ENCODE peak calls at places on chromosomes 11 and 22, in six cellular contexts. X is Calu3, T is adrenal gland, F is AG09319, W is fibroblast of lung, V is bronchial epithelial cell. C is an unnamed sample.

GRCh38 chr22:44519895-44520294 is 21.9 kb upstream of the RTL6 start:
- DNase-seq in X (no peak), T (no peak), F (no peak), W (no peak), V (no peak), C (no peak)

GRCh38 chr22:45308624-45309421 is 911 bp upstream of the FAM118A start:
- DNase-seq in X (no peak), T (no peak), F (no peak), W (no peak), V (no peak), C (no peak)

GRCh38 chr11:1844221-1845094 is 5.7 kb downstream of the TNNI2 start:
- DNase-seq in X (no peak), T (peak; percentile 96), F (no peak), W (peak; percentile 24), V (no peak), C (no peak)

GRCh38 chr11:64415996-64416728 is 57.2 kb downstream of the RPS6KA4 start:
- DNase-seq in X (no peak), T (no peak), F (no peak), W (no peak), V (no peak), C (no peak)

GRCh38 chr11:25602149-25602548 is 729.8 kb upstream of the ANO3 start:
- DNase-seq in X (no peak), T (no peak), F (no peak), W (no peak), V (no peak), C (no peak)

GRCh38 chr11:65883058-65883761 is 3.6 kb downstream of the CTSW start:
- DNase-seq in X (no peak), T (no peak), F (no peak), W (no peak), V (no peak), C (no peak)

GRCh38 chr11:91859666-91860065 is 365.0 kb upstream of the FAT3 start:
- DNase-seq in X (no peak), T (no peak), F (no peak), W (no peak), V (peak; percentile 43), C (no peak)

GRCh38 chr11:26599421-26599820 is 27.4 kb upstream of the MUC15 start:
- DNase-seq in X (no peak), T (no peak), F (no peak), W (peak; percentile 89), V (peak; percentile 74), C (no peak)

GRCh38 chr22:40618400-40618799 is 18.1 kb downstream of the MRTFA start:
- DNase-seq in X (no peak), T (no peak), F (no peak), W (no peak), V (no peak), C (no peak)

GRCh38 chr11:32043737-32044515 is 46.9 kb upstream of the RCN1 start:
- DNase-seq in X (no peak), T (no peak), F (no peak), W (no peak), V (no peak), C (no peak)

GRCh38 chr11:3841426-3842304 is 906 bp upstream of the RHOG start:
- DNase-seq in X (peak; percentile 92), T (peak; percentile 86), F (peak; percentile 49), W (peak; percentile 88), V (peak; percentile 67), C (peak; percentile 87)

GRCh38 chr11:55634813-55635212 is at the start of gene OR4P4:
- DNase-seq in X (no peak), T (no peak), F (no peak), W (no peak), V (no peak), C (no peak)

GRCh38 chr11:62402226-62402625 is 16.6 kb upstream of the SCGB1A1 start:
- DNase-seq in X (no peak), T (peak; percentile 43), F (no peak), W (no peak), V (no peak), C (no peak)

GRCh38 chr22:45775569-45776312 is 104.1 kb downstream of the ATXN10 start:
- DNase-seq in X (no peak), T (no peak), F (no peak), W (no peak), V (no peak), C (peak; percentile 73)

GRCh38 chr11:58900479-58901420 is 38.5 kb upstream of the GLYATL1 start:
- DNase-seq in X (peak; percentile 85), T (peak; percentile 71), F (peak; percentile 27), W (peak; percentile 90), V (peak; percentile 75), C (peak; percentile 54)

GRCh38 chr11:47986742-47987141 is 6.4 kb downstream of the PTPRJ start:
- DNase-seq in X (peak; percentile 55), T (no peak), F (no peak), W (no peak), V (peak; percentile 68), C (no peak)

GRCh38 chr11:80886684-80887083 is 1445.9 kb upstream of the TENM4 start:
- DNase-seq in X (no peak), T (no peak), F (no peak), W (no peak), V (no peak), C (no peak)

DNA sequence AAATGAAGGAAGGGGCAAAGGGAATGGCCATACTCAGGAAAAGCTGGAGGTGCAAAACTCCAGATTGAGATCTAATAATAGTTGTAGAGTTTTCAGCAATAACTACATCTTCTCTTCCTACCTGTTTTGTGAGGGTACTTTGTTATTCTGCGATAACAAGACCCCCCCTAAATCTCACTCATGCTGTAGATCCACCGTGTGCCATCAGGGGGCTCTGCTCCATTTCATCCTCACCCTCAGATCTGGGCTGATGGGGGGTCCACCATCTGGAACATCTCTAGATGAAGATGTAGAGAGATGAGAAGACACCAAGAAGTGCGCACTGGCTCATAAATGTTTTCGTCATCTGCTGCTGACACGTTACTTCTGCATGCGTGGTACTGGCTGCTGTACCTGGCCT is 135.9 kb upstream of the KIRREL3 start:
- DNase-seq in X (no peak), T (no peak), F (no peak), W (no peak), V (no peak), C (no peak)
- TF ChIP-seq CTCF in X (no peak), T (no peak), F (no peak), W (no peak), V (no peak), C (no peak)

DNA sequence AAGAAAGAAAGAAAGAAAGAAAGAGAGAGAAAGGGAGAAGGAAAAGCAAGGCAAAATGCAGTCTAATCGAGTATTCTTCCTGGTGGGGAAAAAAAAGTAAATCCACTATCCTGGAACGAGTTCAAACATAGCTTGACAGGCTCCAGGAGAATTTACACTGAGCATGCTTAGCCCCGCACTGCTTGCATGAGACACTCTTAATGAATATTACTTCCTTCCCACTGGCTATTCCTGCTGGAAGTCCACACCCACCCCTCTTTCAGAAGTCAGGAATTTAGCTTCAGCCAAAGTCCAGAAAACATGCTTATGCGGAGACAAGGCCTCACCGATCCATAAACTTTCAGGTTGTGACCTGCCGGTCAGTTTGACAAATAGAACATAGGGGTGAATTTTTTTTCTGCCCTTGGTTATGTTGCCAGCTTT is 251.8 kb upstream of the BLID start:
- DNase-seq in X (no peak), T (peak; percentile 32), F (peak; percentile 66), W (peak; percentile 85), V (peak; percentile 81), C (no peak)
- TF ChIP-seq CTCF in X (no peak), T (no peak), F (no peak), W (no peak), V (no peak), C (no peak)

GRCh38 chr11:73531386-73531785 is 66.5 kb downstream of the FAM168A start:
- DNase-seq in X (no peak), T (no peak), F (no peak), W (no peak), V (no peak), C (no peak)
- TF ChIP-seq CTCF in X (no peak), T (no peak), F (no peak), W (no peak), V (no peak), C (no peak)

DNA sequence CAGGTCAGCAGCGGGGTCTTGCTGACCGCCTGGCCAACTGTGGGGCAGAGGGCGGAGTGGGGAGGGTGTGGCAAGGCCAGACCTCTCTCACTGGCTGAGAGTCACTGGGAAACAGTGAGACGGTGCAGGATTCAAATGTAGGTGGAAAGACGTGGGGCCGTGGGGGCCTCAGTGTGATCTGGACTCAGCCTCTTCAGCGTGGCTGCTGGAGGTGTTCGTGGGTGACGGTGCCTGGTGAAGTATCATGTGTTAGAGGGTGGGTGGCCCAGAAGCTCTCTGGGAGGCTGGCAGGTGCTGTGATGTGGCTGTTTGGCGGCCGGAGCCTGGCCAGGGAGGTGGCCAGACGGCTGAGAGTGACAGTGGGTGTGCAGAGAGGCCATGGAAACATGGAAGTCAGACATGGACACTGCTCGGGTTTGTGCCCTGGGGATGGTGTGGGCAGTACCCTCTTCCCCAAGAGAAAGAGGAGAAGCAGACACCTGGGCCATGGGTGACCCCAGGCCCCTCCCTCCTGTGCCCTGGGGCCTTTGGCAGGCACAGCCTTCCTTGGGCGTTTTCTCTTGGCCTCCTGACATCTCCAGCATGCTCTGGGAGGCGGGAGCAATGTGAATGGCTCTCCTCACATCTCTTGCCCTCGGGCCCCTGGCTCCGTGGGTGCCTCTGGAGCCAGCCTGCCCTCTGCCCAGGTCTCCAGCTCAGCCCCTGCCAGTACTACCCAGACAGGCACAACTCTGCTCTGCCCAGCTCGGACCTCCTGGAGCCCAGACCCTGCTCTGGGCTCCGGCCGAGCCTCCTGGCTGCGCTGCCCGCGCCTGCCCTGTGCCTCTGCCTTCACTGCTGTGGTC is 10.1 kb upstream of the ACR start:
- DNase-seq in X (no peak), T (no peak), F (no peak), W (no peak), V (no peak), C (no peak)
- TF ChIP-seq CTCF in X (no peak), T (no peak), F (no peak), W (no peak), V (no peak), C (no peak)

GRCh38 chr11:70416881-70417280 is 18.6 kb downstream of the CTTN start:
- DNase-seq in X (no peak), T (no peak), F (no peak), W (no peak), V (no peak), C (no peak)

GRCh38 chr11:70415642-70416395 is 17.5 kb downstream of the CTTN start:
- DNase-seq in X (no peak), T (no peak), F (no peak), W (peak; percentile 30), V (no peak), C (no peak)

GRCh38 chr11:70414341-70415100 is 16.2 kb downstream of the CTTN start:
- DNase-seq in X (no peak), T (no peak), F (no peak), W (no peak), V (no peak), C (no peak)

GRCh38 chr11:70413151-70413550 is 14.8 kb downstream of the CTTN start:
- DNase-seq in X (no peak), T (peak; percentile 69), F (no peak), W (no peak), V (no peak), C (no peak)

DNA sequence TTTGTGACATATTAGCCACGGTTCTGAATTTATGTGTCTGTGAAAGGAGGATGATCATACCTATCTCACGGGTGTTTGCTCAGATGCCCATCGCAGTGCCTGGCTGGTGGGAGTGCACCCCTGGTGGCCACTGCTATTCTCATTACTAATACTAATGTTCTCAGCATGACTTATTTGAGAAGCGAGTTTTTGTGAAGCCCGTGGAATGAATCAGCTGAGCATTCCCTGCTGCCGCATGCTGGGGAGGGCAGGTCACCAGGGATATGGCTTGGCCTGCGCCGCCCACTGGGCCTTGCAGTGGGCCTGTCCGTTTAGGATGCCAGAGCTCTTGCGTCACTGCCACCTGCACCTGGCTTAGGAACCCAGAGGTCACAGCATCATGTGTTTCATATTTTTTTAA is 16.8 kb downstream of the CTTN start:
- DNase-seq in X (no peak), T (peak; percentile 85), F (no peak), W (peak; percentile 50), V (no peak), C (no peak)
- TF ChIP-seq CTCF in X (no peak), T (no peak), F (peak; percentile 36), W (peak; percentile 54), V (peak; percentile 10), C (no peak)

GRCh38 chr22:36373258-36373579 is 14.5 kb downstream of the MYH9 start:
- DNase-seq in X (peak; percentile 55), T (peak; percentile 47), F (no peak), W (no peak), V (peak; percentile 58), C (no peak)
- TF ChIP-seq CTCF in X (no peak), T (no peak), F (no peak), W (no peak), V (no peak), C (no peak)

C was measured in GM10248.